ENCODE peak calls at places on chromosome 14, in five cellular contexts. S is SK-N-SH, T is GM12878, I is K562, P is HepG2. C is an unnamed sample.
A peak's percentile ranks its signal among the peaks of the same experiment; 100 is the strongest.

GRCh38 chr14:59511916-59512530 is 27.7 kb downstream of the JKAMP start:
- DNase-seq in I (no peak), S (peak; percentile 61), T (no peak), P (no peak), C (no peak)

GRCh38 chr14:22556021-22556989 is 32.7 kb downstream of the DAD1 start:
- DNase-seq in I (peak; percentile 53), S (no peak), T (peak; percentile 98), P (no peak), C (peak; percentile 89)

GRCh38 chr14:101239065-101239464 is 322.2 kb upstream of the DIO3 start:
- DNase-seq in S (no peak), I (no peak), T (no peak), P (peak; percentile 54), C (no peak)

GRCh38 chr14:51776102-51776894 is 84.1 kb upstream of the GNG2 start:
- DNase-seq in T (no peak), I (peak; percentile 25), P (peak; percentile 52), S (peak; percentile 87), C (peak; percentile 68)

GRCh38 chr14:100438678-100439592 is 115.8 kb downstream of the SLC25A47 start:
- DNase-seq in I (no peak), T (no peak), S (no peak), P (peak; percentile 23), C (peak; percentile 89)

GRCh38 chr14:60002819-60003492 is 83.0 kb downstream of the LRRC9 start:
- DNase-seq in I (no peak), T (no peak), P (peak; percentile 0), S (no peak), C (no peak)

GRCh38 chr14:22513066-22513812 is 75.8 kb downstream of the DAD1 start:
- DNase-seq in T (no peak), P (no peak), S (no peak), I (no peak), C (no peak)

GRCh38 chr14:48723841-48724495 is 862.2 kb downstream of the RPS29 start:
- DNase-seq in P (no peak), T (no peak), S (no peak), I (no peak), C (peak; percentile 23)

GRCh38 chr14:48096869-48097268 is 421.5 kb upstream of the MDGA2 start:
- DNase-seq in P (no peak), S (no peak), I (no peak), T (no peak), C (no peak)

GRCh38 chr14:55968741-55969140 is 149.5 kb upstream of the PELI2 start:
- DNase-seq in P (no peak), S (no peak), I (no peak), T (no peak), C (no peak)

GRCh38 chr14:49861581-49861922 is 9.0 kb upstream of the NEMF start:
- DNase-seq in I (peak; percentile 12), P (no peak), T (no peak), S (peak; percentile 36), C (peak; percentile 87)

DNA sequence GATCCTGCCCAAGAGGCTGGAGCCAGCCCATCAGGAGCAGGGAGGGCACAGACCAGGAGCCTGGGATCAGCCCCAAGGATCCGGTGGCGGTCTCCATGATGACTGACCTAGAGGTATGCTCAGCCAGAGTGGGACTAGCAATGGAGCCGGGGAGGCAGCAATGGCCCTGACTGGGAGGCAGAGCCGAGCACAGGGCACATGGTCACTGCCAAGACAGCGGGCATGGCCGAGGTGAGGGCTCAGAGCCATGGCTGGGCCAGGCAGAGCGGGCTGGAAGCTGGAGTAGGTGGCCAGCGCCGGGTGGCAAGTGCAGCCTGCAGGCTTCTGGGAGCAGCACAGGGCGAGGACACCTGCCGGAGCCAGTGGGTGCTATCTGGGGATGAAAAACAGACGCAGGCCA is 259.3 kb downstream of the BCL11B start:
- DNase-seq in T (no peak), S (no peak), P (no peak), I (no peak), C (no peak)
- TF ChIP-seq SMC3 in T (no peak), S (no peak), P (no peak), I (no peak), C (no peak)

DNA sequence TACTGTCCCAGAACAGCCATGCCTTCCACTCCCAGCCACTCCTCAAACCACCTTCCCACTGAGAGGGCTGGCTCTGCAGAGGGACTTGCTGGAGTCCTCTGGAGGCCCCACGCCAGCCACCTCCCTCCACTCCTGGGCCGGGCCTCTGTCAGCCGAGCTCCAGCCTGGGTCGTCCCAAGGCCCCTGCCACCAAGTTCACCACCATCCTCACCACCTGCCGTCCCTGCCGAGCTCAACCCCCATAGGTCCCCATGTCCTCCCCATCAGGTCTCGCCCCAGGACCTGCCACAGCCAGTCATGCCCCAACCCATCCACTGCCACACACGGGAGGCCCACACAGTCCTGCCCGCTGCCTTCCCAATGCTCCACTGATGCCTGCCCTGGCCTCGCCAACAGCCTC is 39.0 kb downstream of the ITPK1 start:
- DNase-seq in P (no peak), I (no peak), S (no peak), T (no peak), C (no peak)
- H4K20me1 ChIP-seq in P (no peaks in the 10 kb centered on the region), I (no peaks in the 10 kb centered on the region), S (peaks cover 4% of the 10 kb centered on the region), T (no peaks in the 10 kb centered on the region), C (no peaks in the 10 kb centered on the region)

GRCh38 chr14:73237219-73237785 is at the start of gene PAPLN:
- DNase-seq in P (no peak), S (peak; percentile 73), I (no peak), T (no peak), C (no peak)

GRCh38 chr14:73238941-73239340 is 1.6 kb downstream of the PAPLN start:
- DNase-seq in I (no peak), P (no peak), S (peak; percentile 25), T (no peak), C (no peak)

GRCh38 chr14:73237786-73238261 is 518 bp downstream of the PAPLN start:
- DNase-seq in I (no peak), T (no peak), P (no peak), S (peak; percentile 82), C (no peak)

GRCh38 chr14:73239463-73240241 is 2.3 kb downstream of the PAPLN start:
- DNase-seq in T (no peak), P (no peak), I (no peak), S (peak; percentile 74), C (peak; percentile 49)

DNA sequence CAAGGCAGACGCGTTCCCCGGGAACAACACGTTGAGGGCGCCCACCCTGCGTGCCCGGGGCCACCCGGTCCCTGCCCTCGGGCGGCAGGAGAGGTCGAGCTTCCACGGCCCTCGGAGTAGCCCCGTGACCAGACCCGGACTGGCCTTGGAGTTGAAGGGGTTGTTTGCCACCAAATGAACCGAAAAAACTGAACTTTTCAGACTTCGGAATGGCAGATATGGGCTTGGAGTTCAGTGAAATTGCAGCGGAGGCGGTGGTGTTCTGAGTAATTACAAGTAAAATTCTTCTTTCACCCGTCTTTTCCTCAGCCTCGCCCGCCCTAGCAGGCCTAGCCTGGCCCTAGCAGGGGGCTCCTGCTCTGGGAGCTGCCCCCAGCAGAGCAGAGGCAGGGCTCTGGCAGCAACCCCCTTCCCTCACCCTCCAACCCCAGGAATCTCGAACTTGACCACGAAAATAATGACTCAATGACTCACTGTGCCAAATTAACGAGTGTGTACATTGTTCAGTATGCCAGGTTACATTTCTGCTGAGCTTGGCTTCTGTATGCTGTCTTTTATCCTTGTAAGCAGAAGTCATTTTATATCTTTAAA is 1.1 kb downstream of the PAPLN start:
- DNase-seq in S (no peak), P (peak; percentile 47), T (no peak), I (no peak), C (peak; percentile 73)
- TF ChIP-seq SMC3 in S (no peak), P (no peak), T (no peak), I (no peak), C (no peak)

DNA sequence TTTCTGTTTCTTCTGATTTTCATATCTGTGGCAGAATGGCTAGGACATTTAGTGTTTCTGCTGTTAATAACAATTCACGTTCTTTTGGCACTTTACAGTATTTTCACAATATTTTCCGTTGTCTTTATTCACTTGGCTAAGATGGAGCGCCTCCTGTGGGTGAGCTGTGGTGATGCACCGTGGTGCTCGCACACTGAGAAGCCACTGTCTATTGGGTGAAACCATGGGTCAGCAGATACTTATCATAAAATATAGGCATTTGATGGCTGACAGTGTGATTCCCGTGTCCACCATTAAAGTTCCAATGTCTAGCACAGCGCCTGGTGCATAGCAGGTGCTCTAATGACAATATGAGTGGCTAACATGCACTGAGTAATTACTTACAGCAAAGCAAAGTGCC is 141.8 kb downstream of the VRK1 start:
- DNase-seq in P (no peak), I (peak; percentile 64), S (no peak), T (no peak), C (no peak)
- H4K20me1 ChIP-seq in P (no peaks in the 10 kb centered on the region), I (peaks cover 5% of the 10 kb centered on the region), S (no peaks in the 10 kb centered on the region), T (no peaks in the 10 kb centered on the region), C (no peaks in the 10 kb centered on the region)

GRCh38 chr14:93013368-93013719 is 90.4 kb downstream of the CHGA start:
- DNase-seq in T (no peak), S (no peak), P (no peak), I (no peak), C (peak; percentile 28)
- TF ChIP-seq SMC3 in T (no peak), S (no peak), P (no peak), I (no peak), C (no peak)

DNA sequence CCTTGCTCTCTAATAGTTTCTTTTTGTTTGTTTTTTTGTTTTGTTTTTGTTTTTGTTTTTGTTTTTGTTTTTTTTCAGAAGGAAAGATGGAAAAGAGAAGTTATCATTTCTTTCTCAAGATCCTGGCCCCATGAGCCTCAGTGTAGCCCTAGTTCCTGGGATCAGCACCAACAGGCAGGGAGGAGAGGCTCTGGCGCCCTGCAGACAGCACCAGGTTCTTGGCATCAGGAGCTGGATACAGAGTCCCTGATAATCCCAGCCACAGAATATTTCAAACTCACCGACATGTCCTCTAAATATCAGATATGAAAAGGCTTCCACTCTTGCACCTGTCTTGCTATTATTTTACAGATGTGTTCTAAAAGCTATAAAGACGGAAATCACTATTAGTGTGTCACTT is 52.7 kb downstream of the FOXN3 start:
- DNase-seq in I (no peak), P (no peak), S (no peak), T (no peak), C (no peak)
- H4K20me1 ChIP-seq in I (no peaks in the 10 kb centered on the region), P (no peaks in the 10 kb centered on the region), S (no peaks in the 10 kb centered on the region), T (no peaks in the 10 kb centered on the region), C (peaks cover 31% of the 10 kb centered on the region)

DNA sequence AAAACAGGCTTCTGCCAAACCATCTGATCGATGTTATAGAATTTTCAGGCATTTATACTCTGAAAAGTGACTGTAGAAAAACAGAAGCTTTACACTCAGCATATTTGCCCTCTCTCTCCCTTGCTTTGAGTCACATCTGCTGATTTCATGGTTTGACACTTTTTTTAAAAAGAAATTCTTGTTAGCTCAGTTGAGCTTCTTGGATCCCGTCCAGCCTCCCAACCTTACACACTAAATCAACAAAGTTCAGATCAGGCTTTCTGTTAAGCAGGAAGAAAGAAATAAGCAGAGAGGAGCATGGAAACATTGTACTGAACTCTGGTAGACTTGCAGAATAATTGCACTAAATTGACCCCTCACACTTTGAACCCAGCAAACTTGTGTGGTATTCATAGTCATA is 193.6 kb upstream of the SEL1L start:
- DNase-seq in S (no peak), T (no peak), P (no peak), I (no peak), C (no peak)
- TF ChIP-seq SMC3 in S (no peak), T (no peak), P (no peak), I (no peak), C (no peak)

GRCh38 chr14:104865631-104866441 is 768 bp downstream of the CEP170B start:
- DNase-seq in S (peak; percentile 80), T (no peak), P (no peak), I (peak; percentile 68), C (peak; percentile 67)
- H4K20me1 ChIP-seq in S (peaks cover 47% of the 10 kb centered on the region), T (no peaks in the 10 kb centered on the region), P (peaks cover 5% of the 10 kb centered on the region), I (peaks cover 9% of the 10 kb centered on the region), C (peaks cover 45% of the 10 kb centered on the region)

DNA sequence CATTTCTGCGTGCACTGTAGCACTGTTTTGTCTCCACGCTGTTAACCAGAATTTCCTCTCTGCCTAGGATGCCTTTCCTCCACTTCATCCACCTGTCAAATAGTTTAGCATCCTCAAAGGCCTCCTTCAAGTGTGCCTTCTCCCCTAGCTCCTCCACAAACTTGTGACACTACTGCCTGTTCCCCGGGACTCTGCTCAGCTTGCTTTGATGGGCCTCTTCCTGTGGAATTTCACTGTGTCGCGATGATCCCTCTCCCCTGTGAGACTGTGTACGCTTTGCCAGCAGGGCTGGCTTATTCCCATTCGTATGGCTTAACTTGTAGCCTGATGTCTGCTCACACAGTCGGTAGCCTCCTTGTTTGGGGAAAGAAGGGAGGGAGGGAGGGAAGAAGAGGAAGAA is 426.8 kb downstream of the VRK1 start:
- DNase-seq in P (no peak), S (no peak), T (no peak), I (no peak), C (no peak)
- TF ChIP-seq SMC3 in P (no peak), S (no peak), T (no peak), I (no peak), C (no peak)

C was measured in IMR-90.